ENCODE peak calls at places on chromosomes 4 and X, in ten cellular contexts. Q is NCI-H146, U is cardiac muscle cell, R is ureter, D is head of caudate nucleus, I is Kasumi-1, J is WTC11, P is T-helper 2 cell, O is T-helper 1 cell, W is AG20443. M is an unnamed sample.

GRCh38 chr4:98148856-98149255 is 5.6 kb upstream of the STPG2 start:
- DNase-seq in I (peak), P (peak), D (no peak), W (no peak), U (no peak), J (no peak), O (no peak), R (no peak), Q (no peak), M (no peak)

GRCh38 chr4:108006361-108006760 is 16.7 kb downstream of the HADH start:
- DNase-seq in U (no peak), P (no peak), I (no peak), O (no peak), W (no peak), D (no peak), R (no peak), J (no peak), Q (no peak), M (no peak)

GRCh38 chr4:66602622-66603021 is 932.3 kb upstream of the EPHA5 start:
- DNase-seq in U (no peak), P (no peak), R (no peak), J (no peak), I (no peak), O (no peak), Q (no peak), D (no peak), W (no peak), M (no peak)

GRCh38 chrX:13364230-13364629 is 44.4 kb upstream of the ATXN3L start:
- DNase-seq in Q (no peak), U (no peak), O (no peak), P (no peak), J (no peak), R (no peak), W (peak), D (no peak), I (no peak), M (peak)

GRCh38 chr4:185019451-185020292 is 1.4 kb downstream of the HELT start:
- DNase-seq in D (no peak), U (no peak), Q (no peak), R (no peak), I (no peak), W (no peak), P (no peak), J (peak), O (no peak), M (no peak)

GRCh38 chr4:82787342-82787741 is 11.3 kb downstream of the SCD5 start:
- DNase-seq in O (no peak), J (no peak), I (no peak), D (no peak), P (no peak), W (peak), Q (no peak), R (no peak), U (peak), M (no peak)

GRCh38 chr4:5460106-5460801 is 248.1 kb downstream of the EVC2 start:
- DNase-seq in J (peak), U (peak), R (no peak), O (no peak), I (peak), D (peak), Q (no peak), P (peak), W (peak), M (peak)

GRCh38 chr4:2350982-2351381 is 67.5 kb downstream of the ZFYVE28 start:
- DNase-seq in Q (no peak), U (no peak), I (no peak), P (no peak), W (no peak), J (no peak), R (no peak), D (no peak), O (no peak), M (no peak)

GRCh38 chrX:136910565-136911040 is 30.1 kb upstream of the RBMX start:
- DNase-seq in I (no peak), P (no peak), W (no peak), Q (no peak), O (no peak), J (no peak), D (no peak), U (no peak), R (no peak), M (no peak)

GRCh38 chr4:3834921-3835521 is 68.8 kb downstream of the ADRA2C start:
- DNase-seq in R (no peak), P (no peak), O (no peak), I (no peak), D (peak), U (no peak), J (no peak), W (no peak), Q (no peak), M (peak)

GRCh38 chr4:138821321-138821720 is 194.3 kb upstream of the NOCT start:
- DNase-seq in R (no peak), I (no peak), U (no peak), O (no peak), W (no peak), D (no peak), J (no peak), Q (no peak), P (no peak), M (no peak)

GRCh38 chr4:4424499-4425115 is 37.7 kb downstream of the NSG1 start:
- DNase-seq in O (no peak), P (no peak), I (no peak), Q (no peak), U (no peak), J (no peak), R (no peak), D (no peak), W (no peak), M (no peak)

GRCh38 chr4:176981074-176981473 is 188.4 kb upstream of the VEGFC start:
- DNase-seq in O (no peak), W (no peak), P (no peak), U (no peak), Q (no peak), I (peak), J (no peak), D (no peak), R (no peak), M (no peak)

GRCh38 chrX:139200793-139201192 is 329.7 kb upstream of the F9 start:
- DNase-seq in U (no peak), Q (no peak), W (no peak), J (no peak), O (no peak), P (no peak), D (no peak), R (no peak), I (no peak), M (no peak)

GRCh38 chr4:133808151-133808550 is 393.4 kb downstream of the PABPC4L start:
- DNase-seq in I (no peak), J (no peak), W (no peak), P (no peak), Q (no peak), R (no peak), O (no peak), D (no peak), U (no peak), M (no peak)

GRCh38 chr4:123976285-123976684 is 579.7 kb downstream of the SPRY1 start:
- DNase-seq in P (no peak), W (no peak), U (peak), D (no peak), R (no peak), Q (peak), O (no peak), I (no peak), J (no peak), M (no peak)

GRCh38 chr4:102642571-102643298 is 118.0 kb downstream of the MANBA start:
- DNase-seq in Q (no peak), I (no peak), D (no peak), U (peak), J (no peak), W (no peak), O (no peak), P (no peak), R (no peak), M (no peak)

GRCh38 chr4:35511851-35512250 is 732.5 kb downstream of the ARAP2 start:
- DNase-seq in I (no peak), D (no peak), R (no peak), J (no peak), Q (no peak), O (no peak), W (no peak), P (no peak), U (no peak), M (no peak)

GRCh38 chrX:24838624-24839023 is 144.9 kb downstream of the POLA1 start:
- DNase-seq in Q (peak), J (no peak), I (peak), R (no peak), P (peak), D (no peak), U (peak), O (no peak), W (no peak), M (no peak)

GRCh38 chr4:25843340-25844097 is 19.3 kb downstream of the SEL1L3 start:
- DNase-seq in R (no peak), U (no peak), Q (no peak), P (peak), O (no peak), I (no peak), D (peak), W (peak), J (no peak), M (peak)

GRCh38 chrX:2647627-2648026 is 43.5 kb upstream of the CD99 start:
- DNase-seq in U (no peak), D (no peak), Q (no peak), J (no peak), P (no peak), O (no peak), I (no peak), R (no peak), W (no peak), M (no peak)

GRCh38 chrX:47748576-47748975 is 88.1 kb upstream of the ZNF81 start:
- DNase-seq in D (no peak), J (no peak), I (no peak), W (peak), R (no peak), Q (no peak), U (peak), O (no peak), P (no peak), M (no peak)

GRCh38 chr4:102578819-102579218 is 77.7 kb downstream of the NFKB1 start:
- DNase-seq in J (peak), O (no peak), D (no peak), P (peak), Q (no peak), W (no peak), I (no peak), U (no peak), R (no peak), M (no peak)

GRCh38 chr4:51851937-51852290 is 9.0 kb downstream of the DCUN1D4 start:
- DNase-seq in D (no peak), I (no peak), Q (no peak), O (no peak), P (no peak), J (no peak), R (no peak), W (no peak), U (no peak), M (no peak)

GRCh38 chr4:28105271-28105859 is 1244.7 kb downstream of the STIM2 start:
- DNase-seq in W (no peak), O (no peak), I (no peak), U (no peak), R (no peak), P (no peak), Q (no peak), J (no peak), D (no peak), M (no peak)

GRCh38 chr4:66613591-66613990 is 931.7 kb downstream of the CENPC start:
- DNase-seq in P (peak), U (no peak), I (no peak), D (no peak), W (no peak), R (no peak), O (no peak), Q (no peak), J (no peak), M (no peak)

GRCh38 chr4:70531981-70532380 is 13.6 kb downstream of the AMTN start:
- DNase-seq in D (no peak), I (peak), J (no peak), U (no peak), R (no peak), W (no peak), O (no peak), P (no peak), Q (no peak), M (no peak)

GRCh38 chr4:86892639-86892965 is 380 bp upstream of the C4orf36 start:
- DNase-seq in O (no peak), U (no peak), P (no peak), I (no peak), W (no peak), J (no peak), R (no peak), Q (no peak), D (no peak), M (no peak)

GRCh38 chr4:154961263-154961662 is 180.2 kb downstream of the RBM46 start:
- DNase-seq in D (no peak), O (no peak), Q (no peak), I (no peak), R (no peak), U (peak), W (no peak), J (no peak), P (no peak), M (no peak)